ENCODE peak calls at places on chromosomes 3 and 15, in ten cellular contexts. W, G, O, H, K, B, M, X, E and J are unnamed samples. For H3K4me1, the result is how much of the 10 kb centered on the place peaks cover.

GRCh38 chr3:42486814-42487569 is 15.5 kb upstream of the VIPR1 start:
- DNase-seq in W (no peak), B (no peak), M (no peak), E (no peak), H (no peak), X (no peak), K (no peak), O (no peak), G (no peak), J (no peak)

GRCh38 chr15:41994171-41994650 is 21.9 kb upstream of the EHD4 start:
- DNase-seq in K (no peak), X (no peak), E (no peak), H (no peak), W (no peak), O (no peak), B (no peak), G (no peak), M (no peak), J (no peak)

GRCh38 chr3:126970101-126970500 is 12.8 kb upstream of the PLXNA1 start:
- DNase-seq in E (no peak), O (no peak), K (no peak), B (no peak), M (no peak), W (no peak), H (no peak), X (no peak), G (no peak), J (no peak)

GRCh38 chr3:58526124-58526957 is 10.6 kb downstream of the ACOX2 start:
- DNase-seq in M (peak), W (no peak), B (peak), G (no peak), E (no peak), O (no peak), H (no peak), K (peak), X (no peak), J (no peak)

GRCh38 chr3:72999971-73000370 is 3.4 kb downstream of the PPP4R2 start:
- DNase-seq in M (no peak), O (no peak), K (no peak), H (no peak), E (no peak), G (no peak), W (no peak), X (no peak), B (no peak), J (no peak)

GRCh38 chr15:51622269-51623180 is at the start of gene DMXL2:
- DNase-seq in B (peak), G (peak), W (peak), M (peak), X (peak), K (peak), E (peak), H (peak), O (peak), J (peak)

GRCh38 chr15:30962079-30962478 is 29.3 kb downstream of the MTMR10 start:
- DNase-seq in H (no peak), X (no peak), K (no peak), M (no peak), G (no peak), B (no peak), W (no peak), E (no peak), O (no peak), J (no peak)

GRCh38 chr15:58864602-58865419 is 68.7 kb downstream of the SLTM start:
- DNase-seq in H (peak), M (no peak), K (peak), G (no peak), W (peak), B (no peak), O (no peak), X (no peak), E (no peak), J (peak)

GRCh38 chr15:45093622-45094357 is 20.2 kb downstream of the DUOX2 start:
- DNase-seq in K (no peak), X (no peak), G (no peak), B (no peak), W (no peak), O (peak), H (no peak), E (no peak), M (no peak), J (peak)

GRCh38 chr3:78908236-78908635 is 859.6 kb downstream of the ROBO1 start:
- DNase-seq in E (no peak), X (no peak), B (no peak), W (no peak), M (no peak), G (no peak), K (no peak), O (no peak), H (no peak), J (no peak)

GRCh38 chr3:141275973-141276372 is 44.3 kb downstream of the PXYLP1 start:
- DNase-seq in E (no peak), G (no peak), K (no peak), O (no peak), W (no peak), X (no peak), B (no peak), H (no peak), M (peak), J (no peak)

GRCh38 chr3:100902572-100902971 is 90.6 kb downstream of the ABI3BP start:
- DNase-seq in H (no peak), K (no peak), G (no peak), O (no peak), M (no peak), X (no peak), E (no peak), W (no peak), B (peak), J (no peak)

GRCh38 chr3:184742676-184743135 is 30.8 kb upstream of the MAGEF1 start:
- DNase-seq in O (peak), H (peak), M (no peak), B (no peak), K (no peak), G (no peak), W (no peak), E (peak), X (peak), J (no peak)

GRCh38 chr15:70198441-70199123 is 100.9 kb upstream of the TLE3 start:
- DNase-seq in X (no peak), H (no peak), W (peak), E (no peak), G (no peak), K (no peak), B (no peak), O (no peak), M (no peak), J (no peak)

GRCh38 chr3:32882603-32883025 is 64.8 kb downstream of the TRIM71 start:
- DNase-seq in K (no peak), B (no peak), W (no peak), M (no peak), E (no peak), G (no peak), H (no peak), O (no peak), X (no peak), J (no peak)

GRCh38 chr3:32881624-32882023 is 63.8 kb downstream of the TRIM71 start:
- DNase-seq in G (no peak), K (no peak), X (no peak), H (no peak), B (no peak), E (no peak), O (no peak), M (no peak), W (no peak), J (no peak)

GRCh38 chr3:32880225-32880624 is 62.4 kb downstream of the TRIM71 start:
- DNase-seq in X (no peak), E (no peak), B (no peak), G (no peak), M (no peak), O (no peak), W (no peak), H (no peak), K (no peak), J (no peak)

GRCh38 chr3:32883817-32884216 is 66.0 kb downstream of the TRIM71 start:
- DNase-seq in G (no peak), H (no peak), O (no peak), B (no peak), X (no peak), E (no peak), M (no peak), W (no peak), K (no peak), J (no peak)

DNA sequence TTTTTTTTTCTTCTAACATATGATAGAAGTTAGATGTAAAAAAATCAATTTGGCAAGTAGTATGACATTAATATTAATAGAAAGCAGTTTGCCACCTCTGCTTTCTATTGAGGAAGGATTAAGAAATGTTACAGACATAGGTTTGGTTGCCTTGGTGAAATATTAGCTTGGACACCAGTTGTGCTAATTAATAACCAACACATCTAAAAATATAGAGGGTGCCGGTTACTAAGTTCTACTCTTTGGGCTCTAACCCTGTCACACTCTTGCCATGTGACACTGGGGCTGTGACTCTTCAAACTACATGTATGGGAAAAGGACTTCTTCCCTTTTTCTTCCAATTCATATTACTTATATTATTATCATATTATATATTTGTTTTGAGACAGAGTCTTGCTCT is 64.4 kb downstream of the TRIM71 start:
- DNase-seq in E (no peak), M (no peak), G (no peak), O (no peak), X (no peak), B (no peak), W (no peak), H (no peak), K (no peak), J (no peak)
- H3K4me1 ChIP-seq in E (under half), M (under half), G (under half), O (under half), X (under half), B (under half), W (under half), H (under half), K (under half), J (under half)

DNA sequence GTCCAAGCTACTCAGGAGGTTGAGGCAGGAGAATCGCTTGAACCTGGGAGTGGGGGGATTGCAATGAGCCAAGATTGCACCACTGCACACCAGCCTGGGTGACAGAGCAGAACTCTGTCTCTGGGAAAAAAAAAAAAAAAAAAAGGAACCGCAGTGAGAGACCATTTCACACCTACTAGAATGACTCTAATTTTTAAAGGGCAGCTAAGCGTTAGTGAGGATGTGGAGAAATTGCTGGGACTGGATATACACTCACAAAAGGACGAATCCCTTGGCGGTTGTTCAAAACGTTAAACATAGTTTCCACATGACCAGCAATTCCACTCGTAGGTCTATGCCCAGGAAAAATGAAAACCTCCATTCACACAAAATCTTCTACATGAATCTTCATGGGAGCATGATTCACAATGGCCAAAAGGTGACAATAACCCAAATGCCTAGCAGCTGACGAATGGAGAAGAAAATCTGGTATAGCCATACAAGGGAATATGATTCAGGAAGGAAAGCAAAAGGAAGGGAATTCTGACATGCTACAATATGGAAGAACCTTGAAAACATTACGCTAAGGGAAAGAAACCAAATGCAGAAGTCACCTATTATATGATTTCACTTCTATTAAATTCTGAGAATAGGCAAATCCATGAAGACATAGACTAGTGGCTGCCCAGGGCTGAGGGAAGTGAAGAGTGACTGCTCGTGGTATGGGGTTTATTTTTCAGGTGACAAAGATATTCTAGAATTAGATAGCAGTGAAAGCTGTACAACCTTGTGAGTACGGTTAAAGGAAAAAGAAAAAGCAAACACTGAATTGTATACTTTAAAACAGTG is 126.9 kb downstream of the CHSY1 start:
- DNase-seq in H (no peak), B (no peak), K (no peak), W (no peak), M (no peak), E (no peak), X (peak), G (no peak), O (no peak), J (no peak)
- H3K4me1 ChIP-seq in H (under half), B (half or more), K (under half), W (under half), M (under half), E (under half), X (under half), G (under half), O (under half), J (under half)

GRCh38 chr3:186964629-186965028 is 34.3 kb downstream of the ST6GAL1 start:
- DNase-seq in W (no peak), K (no peak), B (no peak), M (no peak), G (no peak), X (no peak), H (no peak), E (no peak), O (peak), J (no peak)
- H3K4me1 ChIP-seq in W (under half), K (under half), B (half or more), M (under half), G (under half), X (under half), H (under half), E (under half), O (under half), J (under half)

DNA sequence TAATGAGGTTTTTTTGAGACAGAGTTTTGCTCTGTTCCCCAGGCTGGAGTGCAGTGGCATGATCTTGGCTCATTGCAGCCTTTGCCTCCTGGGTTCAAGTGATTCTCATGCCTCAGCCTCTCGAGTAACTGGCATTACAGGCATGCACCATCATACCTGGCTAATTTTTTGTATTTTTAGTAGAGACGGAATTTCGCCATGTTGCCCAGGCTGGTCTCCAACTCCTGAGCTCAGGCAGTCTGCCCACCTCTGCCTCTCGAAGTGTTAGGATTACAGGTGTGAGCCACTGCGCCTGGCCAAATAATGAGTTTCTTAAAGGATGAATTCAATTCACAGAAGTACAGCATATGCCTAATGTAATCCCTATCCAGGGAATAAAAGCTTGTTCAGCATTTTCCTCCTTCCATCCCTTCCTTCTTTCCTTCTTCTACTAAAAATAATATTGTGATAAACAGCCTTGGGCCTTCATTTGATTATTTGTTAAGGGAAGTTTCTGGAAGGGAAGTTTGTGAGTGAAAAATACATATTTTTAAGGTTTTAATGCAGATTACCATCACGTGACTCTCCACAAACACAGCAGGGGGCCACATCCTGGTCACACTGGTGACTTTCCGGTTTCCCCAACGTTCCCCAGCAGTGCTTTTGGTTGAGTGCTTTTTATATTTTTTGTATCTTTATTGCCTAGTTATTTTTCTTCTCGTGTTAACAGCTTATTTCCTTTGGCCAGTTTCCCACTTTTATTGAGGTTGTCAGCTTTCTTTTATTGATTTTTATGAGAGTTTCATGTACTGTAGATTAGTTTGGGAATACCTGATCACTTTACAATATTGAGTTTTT is 116.8 kb downstream of the USP13 start:
- DNase-seq in X (no peak), K (no peak), B (peak), W (peak), O (no peak), H (no peak), G (no peak), E (no peak), M (no peak), J (no peak)
- H3K4me1 ChIP-seq in X (under half), K (under half), B (half or more), W (under half), O (under half), H (under half), G (under half), E (under half), M (under half), J (under half)